ENCODE peak calls at places on chromosomes 2 and 18, in eight cellular contexts. One of them, this sample, is unnamed. For H3K4me1, the result is how much of the 10 kb centered on the place peaks cover.

GRCh38 chr18:79108520-79109215 is 39.5 kb downstream of the ATP9B start:
- ATAC-seq in HepG2: no peak
- ATAC-seq in right lobe of liver: no peak
- ATAC-seq in CD8-positive, alpha-beta T cell: no peak
- ATAC-seq in psoas muscle: peak
- ATAC-seq in gastrocnemius medialis: peak
- ATAC-seq in heart left ventricle: peak
- ATAC-seq in heart right ventricle: no peak
- ATAC-seq in this sample: no peak

GRCh38 chr18:45981852-45982251 is 14.7 kb upstream of the EPG5 start:
- ATAC-seq in right lobe of liver: no peak
- ATAC-seq in CD8-positive, alpha-beta T cell: no peak
- ATAC-seq in heart left ventricle: no peak
- ATAC-seq in gastrocnemius medialis: no peak
- ATAC-seq in heart right ventricle: no peak
- ATAC-seq in psoas muscle: no peak
- ATAC-seq in HepG2: no peak
- ATAC-seq in this sample: no peak

GRCh38 chr2:219661955-219662395 is 34.5 kb downstream of the SLC4A3 start:
- ATAC-seq in psoas muscle: no peak
- ATAC-seq in gastrocnemius medialis: no peak
- ATAC-seq in HepG2: no peak
- ATAC-seq in CD8-positive, alpha-beta T cell: no peak
- ATAC-seq in heart left ventricle: no peak
- ATAC-seq in heart right ventricle: no peak
- ATAC-seq in right lobe of liver: no peak
- ATAC-seq in this sample: no peak

GRCh38 chr2:13000644-13001375 is 284.1 kb downstream of the TRIB2 start:
- ATAC-seq in right lobe of liver: no peak
- ATAC-seq in psoas muscle: peak
- ATAC-seq in heart right ventricle: peak
- ATAC-seq in gastrocnemius medialis: peak
- ATAC-seq in CD8-positive, alpha-beta T cell: no peak
- ATAC-seq in heart left ventricle: peak
- ATAC-seq in HepG2: no peak
- ATAC-seq in this sample: no peak

GRCh38 chr2:10842506-10842905 is 29.9 kb upstream of the PDIA6 start:
- ATAC-seq in gastrocnemius medialis: peak
- ATAC-seq in heart left ventricle: no peak
- ATAC-seq in psoas muscle: peak
- ATAC-seq in CD8-positive, alpha-beta T cell: no peak
- ATAC-seq in heart right ventricle: no peak
- ATAC-seq in right lobe of liver: no peak
- ATAC-seq in HepG2: no peak
- ATAC-seq in this sample: no peak

GRCh38 chr2:230762317-230762896 is 49.8 kb downstream of the CAB39 start:
- ATAC-seq in gastrocnemius medialis: no peak
- ATAC-seq in heart right ventricle: peak
- ATAC-seq in heart left ventricle: peak
- ATAC-seq in CD8-positive, alpha-beta T cell: peak
- ATAC-seq in psoas muscle: peak
- ATAC-seq in right lobe of liver: peak
- ATAC-seq in HepG2: peak
- ATAC-seq in this sample: no peak

GRCh38 chr18:12308386-12309100 is 502 bp downstream of the TUBB6 start:
- ATAC-seq in heart left ventricle: peak
- ATAC-seq in right lobe of liver: peak
- ATAC-seq in HepG2: peak
- ATAC-seq in psoas muscle: peak
- ATAC-seq in heart right ventricle: peak
- ATAC-seq in CD8-positive, alpha-beta T cell: no peak
- ATAC-seq in gastrocnemius medialis: peak
- ATAC-seq in this sample: peak

GRCh38 chr2:174931724-174932123 is 73.5 kb downstream of the CHN1 start:
- ATAC-seq in psoas muscle: no peak
- ATAC-seq in gastrocnemius medialis: no peak
- ATAC-seq in CD8-positive, alpha-beta T cell: no peak
- ATAC-seq in heart left ventricle: no peak
- ATAC-seq in right lobe of liver: no peak
- ATAC-seq in HepG2: no peak
- ATAC-seq in heart right ventricle: no peak
- ATAC-seq in this sample: no peak

GRCh38 chr2:65144571-65144970 is 14.7 kb upstream of the RAB1A start:
- ATAC-seq in psoas muscle: no peak
- ATAC-seq in heart right ventricle: no peak
- ATAC-seq in heart left ventricle: no peak
- ATAC-seq in CD8-positive, alpha-beta T cell: no peak
- ATAC-seq in right lobe of liver: no peak
- ATAC-seq in HepG2: no peak
- ATAC-seq in gastrocnemius medialis: no peak
- ATAC-seq in this sample: no peak

GRCh38 chr2:59034791-59035190 is 793.7 kb upstream of the FANCL start:
- ATAC-seq in psoas muscle: no peak
- ATAC-seq in gastrocnemius medialis: no peak
- ATAC-seq in right lobe of liver: no peak
- ATAC-seq in CD8-positive, alpha-beta T cell: no peak
- ATAC-seq in HepG2: no peak
- ATAC-seq in heart right ventricle: no peak
- ATAC-seq in heart left ventricle: no peak
- ATAC-seq in this sample: no peak

GRCh38 chr2:20365249-20365817 is 14.7 kb upstream of the PUM2 start:
- ATAC-seq in gastrocnemius medialis: no peak
- ATAC-seq in heart left ventricle: peak
- ATAC-seq in right lobe of liver: peak
- ATAC-seq in HepG2: no peak
- ATAC-seq in CD8-positive, alpha-beta T cell: no peak
- ATAC-seq in heart right ventricle: no peak
- ATAC-seq in psoas muscle: no peak
- ATAC-seq in this sample: no peak

GRCh38 chr2:191557841-191558240 is 120.1 kb upstream of the NABP1 start:
- ATAC-seq in psoas muscle: no peak
- ATAC-seq in CD8-positive, alpha-beta T cell: no peak
- ATAC-seq in right lobe of liver: no peak
- ATAC-seq in gastrocnemius medialis: no peak
- ATAC-seq in HepG2: no peak
- ATAC-seq in heart left ventricle: no peak
- ATAC-seq in heart right ventricle: no peak
- ATAC-seq in this sample: no peak

GRCh38 chr18:23155537-23155936 is 20.3 kb downstream of the CABLES1 start:
- ATAC-seq in HepG2: no peak
- ATAC-seq in CD8-positive, alpha-beta T cell: no peak
- ATAC-seq in heart right ventricle: no peak
- ATAC-seq in right lobe of liver: no peak
- ATAC-seq in psoas muscle: no peak
- ATAC-seq in gastrocnemius medialis: no peak
- ATAC-seq in heart left ventricle: no peak
- ATAC-seq in this sample: no peak

GRCh38 chr2:108270768-108271506 is 17.8 kb upstream of the SULT1C2 start:
- ATAC-seq in right lobe of liver: peak
- ATAC-seq in heart left ventricle: no peak
- ATAC-seq in gastrocnemius medialis: no peak
- ATAC-seq in psoas muscle: no peak
- ATAC-seq in heart right ventricle: no peak
- ATAC-seq in HepG2: peak
- ATAC-seq in CD8-positive, alpha-beta T cell: no peak
- ATAC-seq in this sample: peak

GRCh38 chr2:136206613-136207012 is 88.7 kb upstream of the CXCR4 start:
- ATAC-seq in heart right ventricle: no peak
- ATAC-seq in psoas muscle: no peak
- ATAC-seq in CD8-positive, alpha-beta T cell: peak
- ATAC-seq in HepG2: no peak
- ATAC-seq in gastrocnemius medialis: no peak
- ATAC-seq in right lobe of liver: no peak
- ATAC-seq in heart left ventricle: no peak
- ATAC-seq in this sample: no peak

GRCh38 chr18:12647773-12648172 is 10.1 kb downstream of the SPIRE1 start:
- ATAC-seq in right lobe of liver: no peak
- ATAC-seq in CD8-positive, alpha-beta T cell: no peak
- ATAC-seq in psoas muscle: no peak
- ATAC-seq in gastrocnemius medialis: no peak
- ATAC-seq in HepG2: no peak
- ATAC-seq in heart right ventricle: no peak
- ATAC-seq in heart left ventricle: no peak
- ATAC-seq in this sample: no peak

GRCh38 chr18:33540392-33540791 is 37.6 kb upstream of the ASXL3 start:
- ATAC-seq in right lobe of liver: no peak
- ATAC-seq in HepG2: no peak
- ATAC-seq in psoas muscle: no peak
- ATAC-seq in CD8-positive, alpha-beta T cell: no peak
- ATAC-seq in heart right ventricle: no peak
- ATAC-seq in heart left ventricle: no peak
- ATAC-seq in gastrocnemius medialis: no peak
- ATAC-seq in this sample: no peak

GRCh38 chr18:12862467-12862866 is 21.6 kb downstream of the PTPN2 start:
- ATAC-seq in CD8-positive, alpha-beta T cell: no peak
- ATAC-seq in HepG2: peak
- ATAC-seq in gastrocnemius medialis: no peak
- ATAC-seq in heart left ventricle: no peak
- ATAC-seq in heart right ventricle: no peak
- ATAC-seq in psoas muscle: no peak
- ATAC-seq in right lobe of liver: peak
- ATAC-seq in this sample: no peak

GRCh38 chr2:64939332-64939917 is 49.8 kb upstream of the SLC1A4 start:
- ATAC-seq in psoas muscle: no peak
- ATAC-seq in heart left ventricle: no peak
- ATAC-seq in heart right ventricle: no peak
- ATAC-seq in CD8-positive, alpha-beta T cell: no peak
- ATAC-seq in right lobe of liver: no peak
- ATAC-seq in HepG2: no peak
- ATAC-seq in gastrocnemius medialis: no peak
- ATAC-seq in this sample: no peak

GRCh38 chr2:226208726-226209125 is 590.9 kb downstream of the IRS1 start:
- ATAC-seq in heart right ventricle: no peak
- ATAC-seq in CD8-positive, alpha-beta T cell: no peak
- ATAC-seq in gastrocnemius medialis: no peak
- ATAC-seq in heart left ventricle: no peak
- ATAC-seq in right lobe of liver: no peak
- ATAC-seq in psoas muscle: peak
- ATAC-seq in HepG2: no peak
- ATAC-seq in this sample: no peak

GRCh38 chr2:73979021-73979420 is 5.7 kb upstream of the TET3 start:
- ATAC-seq in psoas muscle: no peak
- ATAC-seq in HepG2: no peak
- ATAC-seq in gastrocnemius medialis: no peak
- ATAC-seq in heart right ventricle: no peak
- ATAC-seq in CD8-positive, alpha-beta T cell: peak
- ATAC-seq in right lobe of liver: no peak
- ATAC-seq in heart left ventricle: no peak
- ATAC-seq in this sample: no peak

GRCh38 chr2:23602113-23602512 is 217.1 kb downstream of the KLHL29 start:
- ATAC-seq in psoas muscle: peak
- ATAC-seq in right lobe of liver: no peak
- ATAC-seq in gastrocnemius medialis: peak
- ATAC-seq in HepG2: peak
- ATAC-seq in heart right ventricle: peak
- ATAC-seq in CD8-positive, alpha-beta T cell: no peak
- ATAC-seq in heart left ventricle: peak
- ATAC-seq in this sample: peak

GRCh38 chr18:35754464-35754863 is 172.9 kb downstream of the GALNT1 start:
- ATAC-seq in right lobe of liver: no peak
- ATAC-seq in psoas muscle: no peak
- ATAC-seq in heart right ventricle: no peak
- ATAC-seq in gastrocnemius medialis: no peak
- ATAC-seq in heart left ventricle: no peak
- ATAC-seq in CD8-positive, alpha-beta T cell: no peak
- ATAC-seq in HepG2: no peak
- ATAC-seq in this sample: no peak

DNA sequence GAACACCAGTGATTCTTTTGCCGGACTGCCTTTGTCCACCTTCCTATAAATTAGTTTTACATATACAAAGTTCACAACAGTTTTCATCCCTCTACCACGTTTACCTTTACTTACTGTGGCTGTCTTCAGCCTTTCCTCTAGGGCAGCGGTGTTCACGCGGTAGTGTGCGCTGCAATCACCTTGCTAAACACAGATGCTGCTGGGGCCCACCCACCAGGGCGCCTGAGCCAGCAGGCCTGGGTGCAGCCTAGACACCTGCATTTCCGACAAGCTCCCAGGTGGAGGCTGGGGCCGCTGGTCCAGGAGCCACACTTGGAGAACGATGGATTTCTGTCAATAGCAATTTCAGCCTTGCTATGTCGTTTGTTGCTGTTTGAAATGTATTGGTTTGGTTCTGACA is 83.1 kb downstream of the NDUFA10 start:
- ATAC-seq in psoas muscle: no peak
- ATAC-seq in heart left ventricle: no peak
- ATAC-seq in HepG2: no peak
- ATAC-seq in gastrocnemius medialis: no peak
- ATAC-seq in right lobe of liver: no peak
- ATAC-seq in heart right ventricle: no peak
- ATAC-seq in CD8-positive, alpha-beta T cell: no peak
- ATAC-seq in this sample: no peak
- H3K4me1 ChIP-seq in psoas muscle: under half
- H3K4me1 ChIP-seq in heart left ventricle: under half
- H3K4me1 ChIP-seq in HepG2: under half
- H3K4me1 ChIP-seq in gastrocnemius medialis: under half
- H3K4me1 ChIP-seq in right lobe of liver: under half
- H3K4me1 ChIP-seq in heart right ventricle: under half
- H3K4me1 ChIP-seq in CD8-positive, alpha-beta T cell: under half
- H3K4me1 ChIP-seq in this sample: under half

GRCh38 chr18:74699455-74699854 is 101.8 kb downstream of the ZNF407 start:
- ATAC-seq in gastrocnemius medialis: no peak
- ATAC-seq in heart left ventricle: no peak
- ATAC-seq in psoas muscle: no peak
- ATAC-seq in CD8-positive, alpha-beta T cell: no peak
- ATAC-seq in right lobe of liver: no peak
- ATAC-seq in heart right ventricle: no peak
- ATAC-seq in HepG2: no peak
- ATAC-seq in this sample: no peak
- H3K4me3 ChIP-seq in gastrocnemius medialis: no peak
- H3K4me3 ChIP-seq in heart left ventricle: no peak
- H3K4me3 ChIP-seq in psoas muscle: no peak
- H3K4me3 ChIP-seq in CD8-positive, alpha-beta T cell: no peak
- H3K4me3 ChIP-seq in right lobe of liver: no peak
- H3K4me3 ChIP-seq in heart right ventricle: no peak
- H3K4me3 ChIP-seq in HepG2: no peak
- H3K4me3 ChIP-seq in this sample: no peak

DNA sequence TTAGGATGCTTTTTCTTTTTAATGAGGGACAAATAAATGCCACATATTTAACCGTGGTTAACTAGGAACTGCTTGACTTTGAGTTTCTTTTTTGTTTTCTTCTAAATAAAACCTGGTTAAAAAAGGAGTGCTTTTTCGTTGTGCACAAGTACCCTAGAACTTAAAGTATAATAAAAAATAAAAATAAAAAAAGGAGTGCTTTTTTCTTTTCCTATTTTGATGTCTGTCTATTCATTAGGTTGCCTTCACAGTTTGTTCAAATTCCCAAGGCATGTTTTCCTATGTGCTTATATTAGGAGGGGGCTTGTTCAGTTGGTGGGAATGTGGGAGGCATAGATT is 4.4 kb downstream of the FOSL2 start:
- ATAC-seq in HepG2: no peak
- ATAC-seq in right lobe of liver: no peak
- ATAC-seq in heart right ventricle: no peak
- ATAC-seq in CD8-positive, alpha-beta T cell: no peak
- ATAC-seq in psoas muscle: no peak
- ATAC-seq in gastrocnemius medialis: no peak
- ATAC-seq in heart left ventricle: no peak
- ATAC-seq in this sample: no peak
- H3K4me1 ChIP-seq in HepG2: under half
- H3K4me1 ChIP-seq in right lobe of liver: under half
- H3K4me1 ChIP-seq in heart right ventricle: half or more
- H3K4me1 ChIP-seq in CD8-positive, alpha-beta T cell: under half
- H3K4me1 ChIP-seq in psoas muscle: under half
- H3K4me1 ChIP-seq in gastrocnemius medialis: under half
- H3K4me1 ChIP-seq in heart left ventricle: half or more
- H3K4me1 ChIP-seq in this sample: half or more

GRCh38 chr2:9251154-9252001 is 44.8 kb downstream of the ASAP2 start:
- ATAC-seq in psoas muscle: peak
- ATAC-seq in heart left ventricle: peak
- ATAC-seq in heart right ventricle: peak
- ATAC-seq in HepG2: peak
- ATAC-seq in gastrocnemius medialis: peak
- ATAC-seq in CD8-positive, alpha-beta T cell: no peak
- ATAC-seq in right lobe of liver: peak
- ATAC-seq in this sample: peak
- H3K4me3 ChIP-seq in psoas muscle: no peak
- H3K4me3 ChIP-seq in heart left ventricle: no peak
- H3K4me3 ChIP-seq in heart right ventricle: no peak
- H3K4me3 ChIP-seq in HepG2: no peak
- H3K4me3 ChIP-seq in gastrocnemius medialis: no peak
- H3K4me3 ChIP-seq in CD8-positive, alpha-beta T cell: no peak
- H3K4me3 ChIP-seq in right lobe of liver: no peak
- H3K4me3 ChIP-seq in this sample: no peak